ENCODE peak calls at places on chromosome 4, in ten cellular contexts. W is BJ, H is fibroblast of mammary gland, J is colonic mucosa, P is astrocyte of the spinal cord, E is GM12865, O is AG10803, Q is fibroblast of the aortic adventitia, F is uterus, C is HCT116. R is an unnamed sample.

GRCh38 chr4:62399242-62399641 is 1199.1 kb downstream of the ADGRL3 start:
- DNase-seq in W (no peak), H (no peak), J (no peak), P (no peak), E (peak; percentile 31), O (no peak), Q (no peak), F (no peak), C (no peak), R (no peak)

GRCh38 chr4:110631582-110632505 is 9.0 kb upstream of the PITX2 start:
- DNase-seq in W (peak; percentile 16), H (peak; percentile 90), J (peak; percentile 78), P (peak; percentile 85), E (peak; percentile 75), O (peak; percentile 70), Q (peak; percentile 89), F (peak; percentile 31), C (peak; percentile 68), R (peak; percentile 33)

GRCh38 chr4:102308032-102308799 is 37.1 kb downstream of the SLC39A8 start:
- DNase-seq in W (no peak), H (peak; percentile 17), J (no peak), P (no peak), E (no peak), O (peak; percentile 11), Q (peak; percentile 10), F (no peak), C (no peak), R (no peak)

GRCh38 chr4:6095023-6095817 is 77.0 kb upstream of the C4orf50 start:
- DNase-seq in W (no peak), H (peak; percentile 27), J (no peak), P (no peak), E (no peak), O (peak; percentile 27), Q (no peak), F (no peak), C (no peak), R (no peak)

GRCh38 chr4:25568788-25569231 is 86.8 kb upstream of the SLC34A2 start:
- DNase-seq in W (no peak), H (no peak), J (peak; percentile 40), P (no peak), E (no peak), O (no peak), Q (no peak), F (no peak), C (no peak), R (no peak)

GRCh38 chr4:174047363-174047762 is 236.1 kb downstream of the FBXO8 start:
- DNase-seq in W (no peak), H (no peak), J (no peak), P (no peak), E (no peak), O (no peak), Q (no peak), F (no peak), C (no peak), R (no peak)

GRCh38 chr4:109547394-109547793 is 12.7 kb upstream of the MCUB start:
- DNase-seq in W (no peak), H (no peak), J (no peak), P (no peak), E (no peak), O (no peak), Q (no peak), F (no peak), C (no peak), R (no peak)

GRCh38 chr4:151260526-151260925 is 16.4 kb upstream of the PRSS48 start:
- DNase-seq in W (no peak), H (peak; percentile 34), J (no peak), P (peak; percentile 25), E (no peak), O (peak; percentile 6), Q (no peak), F (no peak), C (no peak), R (no peak)

GRCh38 chr4:118849867-118850812 is 14.2 kb upstream of the SEC24D start:
- DNase-seq in W (no peak), H (no peak), J (peak; percentile 40), P (peak; percentile 34), E (peak; percentile 49), O (no peak), Q (peak; percentile 27), F (no peak), C (no peak), R (no peak)

GRCh38 chr4:17030543-17030942 is 132.1 kb upstream of the LDB2 start:
- DNase-seq in W (peak; percentile 54), H (peak; percentile 96), J (no peak), P (peak; percentile 92), E (no peak), O (peak; percentile 80), Q (peak; percentile 96), F (peak; percentile 41), C (peak; percentile 59), R (no peak)

GRCh38 chr4:108834787-108835384 is 72.0 kb upstream of the ETNPPL start:
- DNase-seq in W (no peak), H (peak; percentile 75), J (no peak), P (peak; percentile 64), E (no peak), O (peak; percentile 64), Q (peak; percentile 67), F (no peak), C (peak; percentile 4), R (no peak)

GRCh38 chr4:74453846-74454742 is 9.2 kb downstream of the AREG start:
- DNase-seq in W (no peak), H (no peak), J (no peak), P (no peak), E (no peak), O (no peak), Q (no peak), F (no peak), C (no peak), R (no peak)

DNA sequence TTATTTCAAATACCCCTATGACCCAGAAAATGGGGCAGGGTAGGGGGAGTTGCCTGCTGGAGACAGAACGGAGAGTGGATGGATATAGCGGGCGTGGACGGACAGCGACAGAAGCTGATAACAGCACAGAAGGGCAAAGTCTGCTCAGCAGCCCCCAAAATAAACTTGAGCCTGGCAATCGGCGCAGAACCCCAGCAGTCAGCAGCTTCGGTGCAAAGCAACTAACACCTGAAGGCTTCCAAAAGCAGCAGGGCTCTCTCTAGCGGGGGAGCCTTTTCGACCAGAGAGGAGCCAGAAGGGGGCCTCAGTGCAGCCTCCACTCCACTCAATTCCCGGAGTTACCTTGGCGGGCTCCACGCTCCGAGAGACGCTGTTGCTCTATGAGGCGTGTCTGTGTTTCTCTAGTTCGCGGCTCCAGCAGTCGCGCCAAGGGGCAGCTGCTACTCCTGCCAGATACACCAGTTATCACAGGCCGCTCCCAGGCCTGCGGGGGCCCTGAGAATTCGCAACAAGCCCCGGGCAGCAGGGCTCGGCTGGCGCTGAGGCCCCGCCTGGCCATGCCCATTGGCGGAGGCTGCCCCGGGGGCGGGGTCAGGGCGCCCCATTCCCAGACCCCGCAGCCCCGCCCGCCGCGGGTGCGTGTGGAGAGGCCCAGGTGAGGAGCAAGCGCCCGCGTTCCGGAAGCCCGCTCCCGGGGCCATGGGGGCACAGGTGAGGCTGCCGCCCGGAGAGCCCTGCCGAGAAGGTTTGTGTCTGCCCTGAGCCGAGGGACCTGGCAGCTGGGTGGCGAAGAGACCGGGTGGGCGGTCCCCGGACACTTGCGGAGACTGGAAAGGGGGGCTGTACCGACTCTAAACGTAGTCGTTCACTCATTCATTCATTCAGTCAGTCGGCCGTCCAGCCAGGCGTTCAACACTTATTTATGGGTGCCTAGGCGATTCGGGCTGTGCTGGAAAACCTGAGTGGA is at the start of the genes CNGA1 and NIPAL1:
- DNase-seq in W (no peak), H (peak; percentile 42), J (peak; percentile 93), P (peak; percentile 57), E (peak; percentile 69), O (peak; percentile 12), Q (peak; percentile 71), F (peak; percentile 26), C (peak; percentile 63), R (peak; percentile 19)
- TF ChIP-seq CTCF in W (peak; percentile 72), H (peak; percentile 35), J (no peak), P (peak; percentile 67), E (peak; percentile 38), O (peak; percentile 41), Q (peak; percentile 53), F (no peak), C (peak; percentile 55), R (peak; percentile 59)

GRCh38 chr4:152500798-152501434 is 35.0 kb downstream of the FBXW7 start:
- DNase-seq in W (peak; percentile 35), H (peak; percentile 94), J (peak; percentile 81), P (peak; percentile 92), E (peak; percentile 94), O (peak; percentile 91), Q (peak; percentile 96), F (peak; percentile 53), C (peak; percentile 85), R (peak; percentile 86)
- H3K4me3 ChIP-seq in W (no peak overlapping the region), H (no peak overlapping the region), J (no peak overlapping the region), P (no peak overlapping the region), E (peak overlapping the region; percentile 13), O (no peak overlapping the region), Q (no peak overlapping the region), F (no peak overlapping the region), C (no peak overlapping the region), R (no peak overlapping the region)

DNA sequence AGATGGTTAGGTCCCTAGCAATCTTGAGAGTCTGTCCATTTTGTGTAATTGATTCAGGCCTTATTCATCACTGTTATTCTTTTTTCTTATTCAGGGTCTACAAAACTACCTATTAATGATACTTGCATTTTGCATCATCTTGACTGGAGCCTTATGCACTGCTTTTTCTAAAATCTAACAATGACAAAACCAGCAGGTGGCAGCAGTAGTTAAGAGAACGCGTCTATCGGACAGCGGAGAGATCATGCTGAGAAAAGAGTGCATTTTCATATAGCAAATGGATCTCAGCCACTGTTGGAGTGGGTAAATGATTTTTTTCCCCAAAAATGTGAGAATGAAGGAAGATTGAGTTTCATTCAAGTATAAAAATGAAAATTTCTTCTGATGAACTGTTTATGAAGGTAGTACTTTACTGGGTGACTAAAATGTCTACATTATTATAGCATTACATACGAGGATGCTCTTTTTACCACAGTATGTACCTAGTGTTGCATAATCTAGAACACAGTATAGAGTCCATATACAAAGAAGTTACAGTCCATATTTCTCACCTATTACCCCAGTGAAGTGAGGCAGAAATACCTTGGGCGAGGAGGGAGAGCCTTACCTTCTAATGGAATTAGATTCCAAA is 43.2 kb downstream of the TMEM144 start:
- DNase-seq in W (peak; percentile 6), H (peak; percentile 67), J (peak; percentile 60), P (peak; percentile 68), E (peak; percentile 61), O (peak; percentile 56), Q (peak; percentile 78), F (peak; percentile 66), C (peak; percentile 27), R (peak; percentile 13)
- TF ChIP-seq CTCF in W (peak; percentile 69), H (peak; percentile 73), J (peak; percentile 30), P (peak; percentile 66), E (peak; percentile 55), O (peak; percentile 82), Q (peak; percentile 66), F (peak; percentile 60), C (peak; percentile 72), R (peak; percentile 55)

DNA sequence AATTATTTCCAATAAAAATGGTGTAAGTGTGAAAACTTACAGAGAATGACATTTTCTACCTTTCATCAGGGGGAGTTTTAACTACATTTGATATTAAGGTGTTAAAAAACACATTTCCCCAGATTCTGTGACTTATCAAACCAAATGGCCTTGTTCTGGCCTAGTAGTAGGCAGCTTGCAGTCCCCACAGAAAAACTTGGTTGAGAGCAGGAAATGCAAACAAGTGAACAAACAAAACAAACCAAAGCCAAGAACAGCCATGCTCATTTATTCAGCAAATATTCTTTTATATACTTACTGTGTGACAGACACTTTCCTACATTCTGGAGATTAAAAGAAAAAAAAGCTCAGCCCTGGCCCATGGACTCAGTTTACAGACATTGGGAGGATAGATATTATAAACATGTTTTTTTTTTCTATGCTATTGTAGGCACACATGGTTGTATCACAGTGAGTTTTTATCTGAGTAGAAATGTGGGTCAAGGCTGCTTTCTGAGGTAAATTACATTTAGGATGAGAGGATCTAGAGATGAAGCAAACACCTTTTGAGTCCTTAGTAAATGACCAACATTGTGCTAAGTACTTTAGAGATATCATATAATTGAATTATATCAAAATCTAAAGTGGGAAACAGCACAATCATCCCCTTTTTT is 449.2 kb upstream of the AADAT start:
- DNase-seq in W (no peak), H (no peak), J (no peak), P (no peak), E (no peak), O (no peak), Q (no peak), F (no peak), C (no peak), R (no peak)
- H3K4me3 ChIP-seq in W (no peak overlapping the region), H (no peak overlapping the region), J (no peak overlapping the region), P (no peak overlapping the region), E (no peak overlapping the region), O (no peak overlapping the region), Q (no peak overlapping the region), F (no peak overlapping the region), C (no peak overlapping the region), R (no peak overlapping the region)

R was measured in GM12864.